ENCODE peak calls at places on chromosomes 7 and 10, in eight cellular contexts. K, T, A, O, G, E, Y and N are unnamed samples.

GRCh38 chr7:108002726-108003590 is at the start of gene LAMB1:
- DNase-seq in K (peak), T (peak), A (peak), O (peak), G (no peak), E (peak), Y (peak), N (peak)

GRCh38 chr10:63346015-63346441 is 119.7 kb downstream of the JMJD1C start:
- DNase-seq in K (no peak), T (no peak), A (no peak), O (no peak), G (no peak), E (no peak), Y (no peak), N (no peak)

GRCh38 chr7:100887186-100887954 is 2.1 kb downstream of the UFSP1 start:
- DNase-seq in K (no peak), T (peak), A (no peak), O (no peak), G (no peak), E (no peak), Y (no peak), N (no peak)

GRCh38 chr10:12703813-12704212 is 297.7 kb downstream of the CCDC3 start:
- DNase-seq in K (no peak), T (no peak), A (no peak), O (no peak), G (no peak), E (no peak), Y (no peak), N (no peak)

GRCh38 chr10:133316732-133317131 is 8.0 kb downstream of the ZNF511 start:
- DNase-seq in K (no peak), T (no peak), A (no peak), O (no peak), G (no peak), E (no peak), Y (no peak), N (no peak)

GRCh38 chr7:17299477-17299991 is 1.1 kb downstream of the AHR start:
- DNase-seq in K (no peak), T (no peak), A (no peak), O (no peak), G (no peak), E (no peak), Y (no peak), N (no peak)

GRCh38 chr10:90743291-90743690 is 114.5 kb downstream of the HTR7 start:
- DNase-seq in K (no peak), T (no peak), A (no peak), O (no peak), G (no peak), E (no peak), Y (no peak), N (no peak)

GRCh38 chr10:133009218-133009954 is 67.0 kb upstream of the CFAP46 start:
- DNase-seq in K (peak), T (peak), A (peak), O (peak), G (no peak), E (peak), Y (peak), N (peak)

GRCh38 chr10:121734517-121735137 is 136.4 kb upstream of the FGFR2 start:
- DNase-seq in K (no peak), T (peak), A (no peak), O (peak), G (peak), E (no peak), Y (peak), N (no peak)

GRCh38 chr10:35453855-35454532 is 117.7 kb downstream of the CCNY start:
- DNase-seq in K (no peak), T (no peak), A (peak), O (no peak), G (no peak), E (no peak), Y (peak), N (no peak)

GRCh38 chr7:93013471-93014061 is 104.2 kb downstream of the SAMD9 start:
- DNase-seq in K (no peak), T (peak), A (no peak), O (no peak), G (no peak), E (no peak), Y (no peak), N (no peak)

GRCh38 chr10:43123361-43124093 is 14.7 kb upstream of the CSGALNACT2 start:
- DNase-seq in K (peak), T (no peak), A (peak), O (no peak), G (no peak), E (no peak), Y (no peak), N (no peak)

GRCh38 chr7:141999219-141999618 is 3.5 kb downstream of the MGAM start:
- DNase-seq in K (no peak), T (no peak), A (no peak), O (no peak), G (no peak), E (no peak), Y (no peak), N (no peak)

GRCh38 chr7:22445140-22445722 is 54.8 kb downstream of the STEAP1B start:
- DNase-seq in K (peak), T (no peak), A (peak), O (no peak), G (no peak), E (peak), Y (peak), N (peak)
- TF ChIP-seq POLR2A in K (no peak), T (no peak), A (no peak), O (no peak), G (no peak), E (no peak), Y (peak), N (no peak)

GRCh38 chr7:151740180-151740845 is 136.6 kb downstream of the PRKAG2 start:
- DNase-seq in K (no peak), T (no peak), A (no peak), O (no peak), G (no peak), E (no peak), Y (no peak), N (no peak)
- TF ChIP-seq POLR2A in K (no peak), T (no peak), A (no peak), O (no peak), G (no peak), E (no peak), Y (no peak), N (no peak)

GRCh38 chr7:6600093-6600492 is 10.3 kb downstream of the INTS15 start:
- DNase-seq in K (no peak), T (no peak), A (no peak), O (no peak), G (no peak), E (no peak), Y (no peak), N (no peak)
- TF ChIP-seq POLR2A in K (no peak), T (no peak), A (no peak), O (no peak), G (no peak), E (no peak), Y (no peak), N (no peak)

GRCh38 chr10:649798-650690 is 39.4 kb downstream of the DIP2C start:
- DNase-seq in K (peak), T (no peak), A (peak), O (peak), G (no peak), E (no peak), Y (peak), N (no peak)
- TF ChIP-seq POLR2A in K (peak), T (no peak), A (no peak), O (no peak), G (no peak), E (no peak), Y (peak), N (no peak)

GRCh38 chr7:86913709-86914108 is 145.7 kb downstream of the ELAPOR2 start:
- DNase-seq in K (no peak), T (no peak), A (no peak), O (no peak), G (no peak), E (no peak), Y (no peak), N (no peak)
- TF ChIP-seq POLR2A in K (no peak), T (no peak), A (no peak), O (no peak), G (no peak), E (no peak), Y (no peak), N (no peak)

DNA sequence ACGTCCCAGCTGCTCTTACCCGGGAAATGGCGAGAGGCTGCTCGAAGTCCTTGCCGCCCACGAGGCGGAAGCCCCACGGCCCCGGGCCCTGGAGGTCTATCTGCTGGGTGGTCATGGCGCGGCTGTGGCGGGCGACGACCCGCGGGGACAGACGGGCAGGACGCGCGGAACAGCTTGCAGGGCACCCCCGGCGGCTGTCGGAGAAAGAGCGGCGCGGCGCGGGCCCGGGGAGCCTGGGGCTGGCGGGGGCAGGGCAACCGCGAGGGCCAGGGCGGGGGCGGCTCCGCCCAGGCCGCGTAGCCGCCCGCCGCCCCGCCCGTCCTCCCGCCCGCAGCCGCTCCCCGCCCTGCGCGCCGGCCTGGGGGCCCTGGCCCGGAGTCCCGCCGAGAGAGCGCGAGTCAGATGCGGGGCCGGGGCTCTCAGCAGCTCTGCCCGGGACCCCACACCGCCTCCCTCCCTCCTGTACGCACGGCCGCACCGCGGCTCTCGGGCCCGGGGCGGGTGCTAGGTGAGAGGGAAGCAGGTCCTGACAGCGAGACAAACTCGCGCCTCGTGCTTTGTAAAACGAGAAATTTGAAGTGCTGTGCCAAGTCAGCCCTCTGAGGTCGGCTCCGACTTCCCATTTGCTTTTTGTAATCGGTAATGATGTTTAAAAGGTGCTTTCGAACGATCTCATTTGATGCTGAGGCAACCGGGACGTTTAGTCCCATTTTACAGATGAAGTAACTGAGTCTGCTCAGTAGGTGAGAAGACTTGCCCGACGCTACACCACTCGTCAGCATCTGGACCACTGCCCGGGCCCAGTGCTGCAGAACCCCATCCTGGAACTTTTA is at the start of gene PDLIM1:
- DNase-seq in K (peak), T (peak), A (peak), O (peak), G (no peak), E (no peak), Y (peak), N (peak)
- TF ChIP-seq POLR2A in K (no peak), T (peak), A (peak), O (peak), G (peak), E (peak), Y (peak), N (peak)

GRCh38 chr10:5895804-5896203 is 5.8 kb downstream of the FBH1 start:
- DNase-seq in K (peak), T (no peak), A (no peak), O (no peak), G (no peak), E (no peak), Y (no peak), N (no peak)
- TF ChIP-seq POLR2A in K (no peak), T (no peak), A (no peak), O (no peak), G (no peak), E (no peak), Y (no peak), N (no peak)

DNA sequence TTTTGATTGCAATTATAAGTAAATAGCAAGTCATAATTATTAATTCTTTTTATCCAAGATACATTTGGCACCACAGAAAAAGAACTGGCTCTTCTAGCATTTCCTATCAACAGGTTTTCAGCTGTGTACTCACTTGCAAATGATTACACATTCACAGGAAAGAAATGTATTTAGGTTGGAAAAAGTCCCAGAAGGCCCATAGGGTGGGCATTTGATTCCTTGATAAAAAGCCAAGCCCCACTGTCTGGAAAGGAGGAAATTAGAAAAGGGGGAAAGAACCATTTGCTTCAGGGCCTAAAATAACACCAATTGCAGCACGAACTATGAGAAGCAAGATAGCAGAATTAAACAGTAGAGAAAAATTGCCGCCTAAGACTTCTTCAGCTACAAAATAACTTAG is 80.8 kb upstream of the COL1A2 start:
- DNase-seq in K (no peak), T (no peak), A (no peak), O (no peak), G (no peak), E (no peak), Y (no peak), N (no peak)
- TF ChIP-seq POLR2A in K (no peak), T (no peak), A (no peak), O (no peak), G (no peak), E (no peak), Y (no peak), N (no peak)

GRCh38 chr10:80459047-80459865 is 5.1 kb downstream of the TSPAN14 start:
- DNase-seq in K (peak), T (peak), A (peak), O (no peak), G (no peak), E (peak), Y (peak), N (peak)
- TF ChIP-seq POLR2A in K (no peak), T (no peak), A (no peak), O (no peak), G (no peak), E (peak), Y (no peak), N (no peak)